ENCODE peak calls at places on chromosomes 3 and 15, in nine cellular contexts. B is progenitor cell of endocrine pancreas, X is GM12865, M is psoas muscle, E is Calu3, I is GM13977, J is AG04450, O is HCT116, W is pancreas. R is an unnamed sample.

GRCh38 chr3:197216169-197216860 is 82.1 kb downstream of the DLG1 start:
- DNase-seq in J (no peak), B (no peak), W (no peak), O (no peak), E (no peak), X (no peak), I (no peak), M (no peak), R (no peak)

GRCh38 chr3:128867200-128868125 is 12.0 kb upstream of the ACAD9 start:
- DNase-seq in X (no peak), O (no peak), J (no peak), W (no peak), B (no peak), E (no peak), I (no peak), M (no peak), R (no peak)

GRCh38 chr3:183185696-183186095 is 23.2 kb upstream of the LAMP3 start:
- DNase-seq in M (no peak), O (no peak), I (no peak), E (no peak), X (no peak), B (no peak), J (no peak), W (no peak), R (no peak)

GRCh38 chr3:64104691-64105101 is 81.4 kb upstream of the PSMD6 start:
- DNase-seq in B (no peak), W (no peak), J (no peak), M (no peak), X (peak), O (no peak), E (no peak), I (no peak), R (no peak)

GRCh38 chr15:80835338-80835737 is 56.2 kb downstream of the CEMIP start:
- DNase-seq in O (no peak), J (no peak), I (no peak), M (no peak), E (peak), W (no peak), X (no peak), B (no peak), R (no peak)

GRCh38 chr3:196323723-196324122 is 5.7 kb upstream of the DYNLT2B start:
- DNase-seq in W (no peak), X (no peak), E (no peak), M (no peak), J (no peak), I (no peak), O (no peak), B (no peak), R (no peak)

GRCh38 chr3:12507871-12508281 is 23.6 kb downstream of the TSEN2 start:
- DNase-seq in X (no peak), O (no peak), E (no peak), W (no peak), I (no peak), M (peak), B (no peak), J (peak), R (peak)

GRCh38 chr3:55006277-55006676 is 78.4 kb upstream of the LRTM1 start:
- DNase-seq in O (no peak), M (no peak), J (no peak), B (no peak), X (no peak), E (no peak), I (no peak), W (no peak), R (no peak)

GRCh38 chr15:85746641-85747040 is 48.1 kb downstream of the KLHL25 start:
- DNase-seq in E (no peak), M (no peak), I (no peak), J (no peak), X (no peak), O (no peak), B (no peak), W (no peak), R (peak)

GRCh38 chr15:76678766-76679165 is 226.4 kb downstream of the SCAPER start:
- DNase-seq in B (no peak), I (no peak), M (no peak), W (no peak), O (no peak), E (no peak), X (no peak), J (no peak), R (no peak)

GRCh38 chr3:31047673-31048072 is 153.2 kb upstream of the GADL1 start:
- DNase-seq in O (no peak), I (no peak), W (no peak), B (no peak), M (no peak), J (no peak), X (no peak), E (no peak), R (no peak)

GRCh38 chr3:189108032-189108431 is 63.7 kb upstream of the TPRG1 start:
- DNase-seq in J (no peak), W (no peak), M (no peak), B (no peak), O (no peak), I (no peak), E (no peak), X (no peak), R (no peak)

GRCh38 chr3:104598848-104599501 is 767.7 kb upstream of the ALCAM start:
- DNase-seq in W (no peak), J (no peak), E (no peak), B (no peak), X (peak), I (no peak), O (no peak), M (no peak), R (no peak)

GRCh38 chr3:115165266-115165665 is 18.2 kb upstream of the ZBTB20 start:
- DNase-seq in M (no peak), J (no peak), B (no peak), O (no peak), I (no peak), X (no peak), E (no peak), W (no peak), R (no peak)

GRCh38 chr3:144426366-144426765 is 454.7 kb downstream of the DIPK2A start:
- DNase-seq in M (no peak), I (no peak), O (no peak), X (no peak), B (no peak), J (no peak), W (no peak), E (no peak), R (no peak)

GRCh38 chr3:146164506-146164905 is 3.5 kb upstream of the PLOD2 start:
- DNase-seq in X (no peak), I (no peak), M (no peak), O (no peak), B (no peak), W (no peak), E (no peak), J (no peak), R (no peak)
- TF ChIP-seq CTCF in X (no peak), I (no peak), M (no peak), O (no peak), B (no peak), W (no peak), E (no peak), J (no peak), R (no peak)

GRCh38 chr3:33884204-33884561 is 85.8 kb downstream of the PDCD6IP start:
- DNase-seq in M (no peak), E (peak), J (no peak), O (no peak), B (no peak), I (no peak), W (no peak), X (peak), R (peak)
- TF ChIP-seq CTCF in M (peak), E (no peak), J (peak), O (no peak), B (no peak), I (no peak), W (no peak), X (no peak), R (peak)

DNA sequence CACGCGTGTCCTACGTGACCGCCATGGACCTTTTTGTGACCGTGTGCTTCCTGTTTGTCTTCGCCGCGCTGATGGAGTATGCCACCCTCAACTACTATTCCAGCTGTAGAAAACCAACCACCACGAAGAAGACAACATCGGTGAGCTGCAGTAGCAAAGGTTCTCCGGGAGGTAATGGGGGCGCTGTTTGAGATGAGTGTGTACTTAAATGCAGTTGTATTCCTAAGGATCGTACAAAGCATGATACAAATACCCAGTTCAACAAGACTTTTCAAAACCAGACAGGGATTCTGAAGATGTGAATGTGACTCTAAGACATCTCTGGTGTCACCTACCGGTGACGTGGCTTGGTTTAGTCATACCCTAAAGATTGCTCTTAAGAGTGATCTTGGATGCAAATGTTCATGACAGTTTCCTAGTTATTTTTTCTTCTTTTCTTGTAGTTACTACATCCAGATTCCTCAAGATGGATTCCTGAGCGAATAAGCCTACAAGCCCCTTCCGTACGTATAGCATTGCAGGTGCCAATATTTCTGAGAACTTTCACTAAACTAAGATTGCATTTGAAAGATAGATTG is 556.6 kb downstream of the GABRG3 start:
- DNase-seq in M (no peak), J (no peak), W (no peak), E (no peak), X (no peak), I (no peak), O (no peak), B (no peak), R (no peak)
- TF ChIP-seq CTCF in M (no peak), J (no peak), W (no peak), E (no peak), X (no peak), I (no peak), O (peak), B (peak), R (no peak)

GRCh38 chr15:52076889-52077781 is 35.4 kb downstream of the BCL2L10 start:
- DNase-seq in W (no peak), M (no peak), O (peak), E (no peak), J (no peak), B (no peak), X (peak), I (no peak), R (no peak)
- TF ChIP-seq CTCF in W (no peak), M (no peak), O (no peak), E (no peak), J (peak), B (no peak), X (no peak), I (peak), R (no peak)

DNA sequence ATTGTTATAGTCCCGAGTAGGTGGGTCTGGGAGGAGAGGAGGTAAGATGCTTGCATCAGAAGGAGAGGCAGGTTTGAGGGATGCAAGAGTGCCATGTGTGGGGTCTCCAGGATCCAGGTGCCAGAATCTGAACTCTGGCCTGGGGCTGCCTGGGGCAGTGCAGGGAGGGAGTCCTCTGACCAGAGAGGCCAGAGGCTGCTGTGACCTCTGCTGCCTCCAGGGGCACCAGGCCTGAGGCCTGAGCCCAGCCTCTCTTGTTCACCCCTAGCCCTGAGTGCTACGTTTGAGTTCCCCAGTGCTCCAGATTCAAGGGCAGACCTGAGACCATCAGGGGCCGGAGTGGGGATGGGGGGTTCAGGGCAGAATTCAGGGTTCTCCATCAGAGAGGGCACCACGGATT is 7.4 kb downstream of the SLC38A3 start:
- DNase-seq in E (no peak), I (no peak), X (no peak), B (no peak), M (no peak), O (no peak), J (no peak), W (no peak), R (no peak)
- TF ChIP-seq CTCF in E (no peak), I (no peak), X (peak), B (peak), M (no peak), O (no peak), J (no peak), W (no peak), R (no peak)

DNA sequence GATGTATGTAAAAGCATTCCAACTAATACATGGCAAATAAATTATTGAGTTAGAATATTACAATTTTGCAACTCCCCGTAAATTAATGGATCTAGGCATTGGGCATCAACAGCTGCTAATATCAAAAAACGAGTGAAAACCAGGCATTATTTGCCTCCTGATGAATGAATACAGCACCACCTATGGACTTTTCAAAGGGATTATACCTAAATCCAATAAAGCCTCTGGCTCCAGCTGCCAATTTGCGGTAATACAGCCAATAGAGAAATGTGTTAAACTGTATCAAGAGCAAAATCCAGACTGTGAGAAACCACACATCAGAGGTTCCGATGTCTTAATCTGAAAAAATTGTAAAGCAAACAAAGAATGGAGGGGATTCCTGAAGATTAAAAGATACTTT is 16.3 kb upstream of the A4GNT start:
- DNase-seq in J (no peak), X (no peak), O (no peak), B (no peak), W (no peak), I (no peak), M (no peak), E (no peak), R (no peak)
- TF ChIP-seq CTCF in J (no peak), X (no peak), O (no peak), B (no peak), W (no peak), I (no peak), M (no peak), E (no peak), R (no peak)

DNA sequence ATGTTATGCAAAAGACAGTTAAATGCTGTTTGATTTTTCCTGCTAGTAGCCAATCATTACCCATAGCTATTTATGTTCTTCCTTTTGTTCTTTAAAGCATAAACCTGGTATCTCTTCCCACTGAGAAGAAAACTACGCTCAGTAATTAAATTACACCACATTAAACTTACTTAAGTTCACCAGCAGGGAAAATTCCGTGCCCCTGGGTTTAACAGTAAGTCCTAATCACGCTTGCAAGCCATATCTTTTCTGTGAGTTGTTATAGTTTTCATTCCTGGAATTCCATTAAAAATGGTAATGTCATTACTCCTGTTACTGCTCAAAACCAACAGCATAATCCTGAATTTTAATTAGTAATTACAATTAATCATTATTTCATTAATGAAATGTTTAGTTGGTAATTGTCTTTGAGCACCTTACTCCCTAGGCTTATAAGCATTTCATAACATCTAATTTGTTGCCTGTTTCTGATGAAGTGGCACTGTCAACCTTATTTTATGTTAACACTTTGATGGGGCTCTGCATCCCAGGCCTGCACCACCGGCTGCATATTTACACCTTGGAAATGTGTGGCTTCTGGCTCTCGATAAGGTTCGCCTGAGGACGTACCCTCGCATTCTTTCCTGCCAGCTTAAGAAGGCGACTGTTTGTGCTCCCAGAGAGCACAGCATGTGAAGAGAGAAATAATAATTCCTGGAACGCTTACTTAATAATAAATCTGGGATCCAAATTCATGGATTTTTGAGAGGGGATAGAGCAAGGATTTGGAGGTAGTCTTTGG is 763.1 kb upstream of the CFAP20DC start:
- DNase-seq in X (no peak), B (no peak), O (no peak), M (no peak), I (no peak), W (no peak), E (no peak), J (no peak), R (no peak)
- TF ChIP-seq CTCF in X (no peak), B (peak), O (no peak), M (no peak), I (no peak), W (no peak), E (no peak), J (no peak), R (no peak)

GRCh38 chr3:154098396-154098795 is 22.8 kb upstream of the ARHGEF26 start:
- DNase-seq in M (no peak), E (no peak), O (no peak), W (no peak), J (no peak), I (no peak), X (no peak), B (no peak), R (no peak)

GRCh38 chr3:154101250-154101649 is 19.9 kb upstream of the ARHGEF26 start:
- DNase-seq in I (no peak), W (no peak), B (no peak), X (no peak), M (no peak), J (no peak), E (no peak), O (no peak), R (no peak)

GRCh38 chr3:154090116-154090420 is 31.1 kb upstream of the ARHGEF26 start:
- DNase-seq in X (no peak), J (no peak), M (no peak), I (no peak), E (peak), O (no peak), B (no peak), W (no peak), R (no peak)

GRCh38 chr3:154100556-154100955 is 20.6 kb upstream of the ARHGEF26 start:
- DNase-seq in M (no peak), X (no peak), J (no peak), O (no peak), W (no peak), B (no peak), E (no peak), I (no peak), R (no peak)

DNA sequence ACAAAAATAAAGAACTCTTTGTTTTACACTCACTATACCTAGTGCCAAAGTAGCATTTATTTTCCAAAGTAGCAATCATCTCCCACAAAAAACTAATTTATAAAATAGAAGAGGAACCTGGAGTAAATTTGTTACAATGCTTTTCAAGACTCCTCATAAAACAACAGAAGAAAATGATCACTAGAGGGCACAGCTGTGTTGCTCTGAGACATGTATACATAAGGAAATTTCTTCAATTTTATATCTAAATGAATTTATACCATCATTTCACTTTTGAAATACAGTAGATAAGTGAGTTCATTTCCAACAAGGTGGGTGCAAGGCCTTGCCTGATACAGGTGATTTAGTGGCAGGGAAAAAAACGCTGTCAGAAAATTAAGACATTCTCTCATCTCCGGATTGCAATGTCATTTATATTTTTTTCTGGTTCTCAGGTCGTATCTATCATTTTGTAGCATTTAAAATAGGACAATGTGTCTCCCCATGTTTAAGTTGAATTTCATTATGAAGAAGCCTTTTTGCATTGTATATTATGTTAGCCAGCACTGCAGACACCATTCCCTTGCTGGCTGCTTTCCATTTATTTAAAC is 25.3 kb upstream of the ARHGEF26 start:
- DNase-seq in I (no peak), B (no peak), M (no peak), J (peak), X (no peak), E (no peak), W (no peak), O (peak), R (no peak)
- TF ChIP-seq CTCF in I (peak), B (peak), M (peak), J (peak), X (peak), E (peak), W (peak), O (peak), R (peak)

GRCh38 chr3:152910211-152910610 is 75.3 kb downstream of the P2RY1 start:
- DNase-seq in E (no peak), W (no peak), O (no peak), X (peak), B (no peak), J (no peak), I (no peak), M (no peak), R (no peak)
- TF ChIP-seq CTCF in E (no peak), W (no peak), O (no peak), X (peak), B (no peak), J (no peak), I (peak), M (no peak), R (no peak)